ENCODE peak calls at places on chromosomes 2 and 18, in six cellular contexts. B is K562, M is GM23338, X is GM12878, J is HCT116, N is H1. C is an unnamed sample.

GRCh38 chr2:13537771-13538349 is 821.1 kb downstream of the TRIB2 start:
- DNase-seq in B (no peak), X (no peak), N (no peak), J (no peak), M (no peak), C (no peak)

GRCh38 chr2:58448065-58448507 is 207.0 kb upstream of the FANCL start:
- DNase-seq in X (peak; percentile 46), M (peak; percentile 95), B (peak; percentile 38), J (peak; percentile 88), N (peak; percentile 72), C (peak; percentile 59)

GRCh38 chr2:219628986-219629901 is 1.8 kb downstream of the SLC4A3 start:
- DNase-seq in J (no peak), N (no peak), X (no peak), M (no peak), B (no peak), C (no peak)

GRCh38 chr2:196697825-196698224 is 58.3 kb downstream of the CCDC150 start:
- DNase-seq in N (no peak), J (no peak), X (no peak), M (no peak), B (no peak), C (no peak)

GRCh38 chr2:67216103-67216502 is 181.0 kb upstream of the ETAA1 start:
- DNase-seq in N (no peak), J (no peak), X (no peak), B (no peak), M (no peak), C (no peak)

GRCh38 chr2:239908308-239908707 is 116.8 kb downstream of the NDUFA10 start:
- DNase-seq in N (no peak), B (no peak), M (no peak), X (no peak), J (no peak), C (no peak)

GRCh38 chr2:191688934-191689695 is 11.2 kb downstream of the NABP1 start:
- DNase-seq in J (peak; percentile 57), B (no peak), N (no peak), M (peak; percentile 9), X (no peak), C (no peak)

GRCh38 chr18:3620146-3621119 is 170.5 kb downstream of the TGIF1 start:
- DNase-seq in M (no peak), X (no peak), B (peak; percentile 59), N (no peak), J (no peak), C (no peak)

GRCh38 chr2:54597153-54597827 is 126.2 kb upstream of the EML6 start:
- DNase-seq in B (no peak), M (no peak), X (no peak), N (no peak), J (no peak), C (no peak)

GRCh38 chr2:66849128-66849527 is 414.2 kb downstream of the MEIS1 start:
- DNase-seq in X (no peak), N (no peak), J (no peak), B (no peak), M (no peak), C (no peak)

GRCh38 chr2:84212611-84213314 is 246.3 kb downstream of the SUCLG1 start:
- DNase-seq in B (no peak), M (no peak), J (no peak), X (peak; percentile 25), N (no peak), C (no peak)

GRCh38 chr18:57533399-57533884 is 53.1 kb downstream of the FECH start:
- DNase-seq in J (no peak), B (no peak), M (peak; percentile 56), X (no peak), N (no peak), C (no peak)

GRCh38 chr2:138827426-138828054 is 47.4 kb upstream of the NXPH2 start:
- DNase-seq in N (no peak), B (peak; percentile 44), J (peak; percentile 77), X (peak; percentile 31), M (peak; percentile 75), C (peak; percentile 79)

GRCh38 chr2:20288941-20289340 is 61.7 kb downstream of the PUM2 start:
- DNase-seq in B (peak; percentile 14), X (no peak), M (no peak), N (no peak), J (peak; percentile 66), C (no peak)

GRCh38 chr2:231627384-231628156 is 34.9 kb downstream of the TEX44 start:
- DNase-seq in B (no peak), M (peak; percentile 15), N (no peak), X (no peak), J (no peak), C (no peak)

GRCh38 chr2:204203704-204204103 is 267.1 kb downstream of the ICOS start:
- DNase-seq in X (no peak), B (no peak), M (no peak), J (no peak), N (no peak), C (no peak)

GRCh38 chr2:146817613-146818012 is 1027.2 kb upstream of the ACVR2A start:
- DNase-seq in X (no peak), N (no peak), J (no peak), M (peak; percentile 65), B (no peak), C (no peak)

GRCh38 chr2:236692937-236693336 is 123.3 kb downstream of the ACKR3 start:
- DNase-seq in B (no peak), J (no peak), N (no peak), M (no peak), X (no peak), C (no peak)
- TF ChIP-seq POLR2AphosphoS5 in B (no peak), J (no peak), N (no peak), M (no peak), X (no peak), C (no peak)

GRCh38 chr18:2420367-2420766 is 150.9 kb downstream of the METTL4 start:
- DNase-seq in N (no peak), B (no peak), M (peak; percentile 3), J (no peak), X (no peak), C (no peak)
- TF ChIP-seq EZH2 in N (no peak), B (no peak), M (no peak), J (no peak), X (no peak), C (no peak)

DNA sequence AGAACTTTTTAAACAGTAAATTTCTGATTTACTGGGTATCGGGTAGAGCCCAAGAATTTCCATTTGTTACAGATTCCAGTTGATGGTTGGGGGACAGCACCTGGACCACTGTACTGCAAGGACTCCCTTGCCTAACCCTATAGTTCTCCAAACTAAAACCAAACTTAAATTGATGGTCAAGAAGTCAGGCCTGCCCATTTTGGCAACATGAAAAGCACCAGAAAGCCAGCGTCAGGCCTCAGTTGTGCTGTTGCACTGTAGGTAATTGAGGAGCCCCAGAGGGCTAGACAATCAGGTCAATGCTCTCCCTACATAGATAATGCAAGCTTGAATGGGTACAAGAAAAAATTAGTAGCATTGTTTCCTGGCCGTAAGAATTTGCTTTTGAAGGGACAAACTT is 40.5 kb downstream of the NOP58 start:
- DNase-seq in N (no peak), X (no peak), M (no peak), J (no peak), B (no peak), C (no peak)
- TF ChIP-seq POLR2AphosphoS5 in N (no peak), X (peak; percentile 32), M (no peak), J (no peak), B (no peak), C (no peak)

DNA sequence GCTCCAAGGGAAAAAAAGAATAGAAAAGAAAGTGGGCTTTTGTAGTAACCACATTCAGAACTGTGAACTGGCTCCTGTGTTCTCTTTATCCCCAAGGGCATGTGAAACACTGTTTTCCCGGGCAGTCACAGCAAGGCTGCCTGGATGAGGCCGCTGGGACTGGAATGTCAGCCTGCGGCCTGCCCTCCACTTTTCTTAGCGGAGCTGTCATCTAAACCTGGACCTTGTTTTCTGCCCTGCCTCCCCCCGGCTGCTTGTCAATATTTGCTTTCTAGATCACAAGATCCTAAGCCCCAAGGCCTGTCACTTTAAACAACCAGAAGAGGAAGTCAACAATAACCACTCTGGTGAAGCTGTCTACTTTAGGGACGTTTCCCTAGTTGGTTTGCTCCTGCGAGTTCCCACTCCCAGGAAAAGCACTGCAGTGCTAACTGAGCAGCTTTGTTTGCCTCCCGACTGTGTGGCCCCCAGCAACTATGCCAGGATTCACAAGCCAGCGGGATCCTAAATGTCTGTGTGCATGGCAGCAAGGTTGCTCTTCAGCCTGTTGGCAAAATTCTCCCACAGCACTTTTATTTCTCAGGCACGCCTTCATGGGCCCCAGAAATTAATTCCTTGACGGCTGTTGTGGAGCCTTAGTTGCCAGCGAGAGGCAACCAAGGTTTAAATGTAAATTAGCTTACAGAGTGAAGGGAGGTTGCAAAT is 30.6 kb downstream of the SOWAHC start:
- DNase-seq in N (no peak), X (no peak), M (peak; percentile 35), J (no peak), B (no peak), C (no peak)
- TF ChIP-seq EZH2 in N (no peak), X (no peak), M (no peak), J (no peak), B (no peak), C (no peak)

DNA sequence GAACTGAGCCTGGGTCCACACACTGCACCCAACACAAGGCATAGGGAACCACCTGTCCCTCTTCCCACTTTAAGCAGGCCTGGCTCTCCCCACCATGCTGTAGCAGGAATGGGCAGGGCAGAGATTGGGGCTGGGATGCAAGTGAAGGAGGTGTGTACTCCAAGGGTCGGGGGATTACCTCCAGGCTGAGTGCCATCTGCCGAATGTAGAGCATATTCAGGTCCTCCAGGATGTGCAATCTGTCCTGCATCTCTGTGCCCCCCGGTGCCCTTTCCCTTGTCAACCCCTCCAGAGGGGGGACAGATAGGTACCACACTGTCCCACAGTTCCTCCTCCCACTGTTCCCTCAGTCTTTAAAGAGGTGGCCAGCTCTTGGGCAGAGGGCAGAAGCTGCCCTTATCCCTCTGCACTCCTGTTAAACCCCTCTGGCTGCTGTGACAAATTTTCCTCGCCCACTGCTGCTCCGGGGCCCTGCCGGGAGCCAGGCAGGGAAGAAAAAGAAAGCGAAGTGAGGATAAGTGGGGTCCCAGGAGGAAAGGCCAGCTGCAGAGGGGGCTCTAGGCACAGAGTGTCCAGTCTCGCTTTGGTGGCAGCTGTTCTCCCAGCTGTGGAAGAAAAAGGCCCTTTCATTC is 2.2 kb downstream of the RTKN start:
- DNase-seq in N (no peak), B (no peak), M (no peak), J (no peak), X (no peak), C (no peak)
- TF ChIP-seq POLR2AphosphoS5 in N (no peak), B (no peak), M (no peak), J (no peak), X (no peak), C (no peak)

GRCh38 chr2:118834901-118835738 is 12.3 kb downstream of the EN1 start:
- DNase-seq in N (no peak), M (peak; percentile 73), X (no peak), B (no peak), J (no peak), C (no peak)

GRCh38 chr2:118834440-118834810 is 13.0 kb downstream of the EN1 start:
- DNase-seq in X (no peak), J (no peak), N (no peak), M (peak; percentile 53), B (no peak), C (no peak)

GRCh38 chr2:118832071-118832790 is 15.2 kb downstream of the EN1 start:
- DNase-seq in X (no peak), N (no peak), M (no peak), B (no peak), J (no peak), C (no peak)

GRCh38 chr2:118833716-118834439 is 13.6 kb downstream of the EN1 start:
- DNase-seq in N (no peak), X (no peak), B (no peak), J (no peak), M (peak; percentile 54), C (no peak)

GRCh38 chr2:118832791-118833715 is 14.4 kb downstream of the EN1 start:
- DNase-seq in B (no peak), X (no peak), M (peak; percentile 42), N (no peak), J (no peak), C (no peak)
- TF ChIP-seq EZH2 in B (no peak), X (no peak), M (peak; percentile 87), N (peak; percentile 91), J (no peak), C (no peak)